ENCODE peak calls at places on chromosomes 3 and 15, in four cellular contexts. One of them, this sample, is unnamed.

GRCh38 chr3:10140996-10141546 is 507 bp upstream of the VHL start:
- DNase-seq in AG04449: no peak
- DNase-seq in CD8-positive, alpha-beta T cell: no peak
- DNase-seq in Peyer's patch: no peak
- DNase-seq in this sample: no peak

GRCh38 chr3:188349963-188350332 is 196.0 kb downstream of the LPP start:
- DNase-seq in AG04449: no peak
- DNase-seq in CD8-positive, alpha-beta T cell: no peak
- DNase-seq in Peyer's patch: no peak
- DNase-seq in this sample: no peak

GRCh38 chr3:56624725-56625124 is 58.3 kb downstream of the TASOR start:
- DNase-seq in Peyer's patch: no peak
- DNase-seq in CD8-positive, alpha-beta T cell: no peak
- DNase-seq in AG04449: peak
- DNase-seq in this sample: no peak

GRCh38 chr3:20575153-20575552 is 389.1 kb upstream of the SGO1 start:
- DNase-seq in Peyer's patch: no peak
- DNase-seq in CD8-positive, alpha-beta T cell: no peak
- DNase-seq in AG04449: peak
- DNase-seq in this sample: no peak

GRCh38 chr3:49469037-49469875 is 811 bp upstream of the DAG1 start:
- DNase-seq in Peyer's patch: no peak
- DNase-seq in AG04449: no peak
- DNase-seq in CD8-positive, alpha-beta T cell: no peak
- DNase-seq in this sample: peak

GRCh38 chr3:82178291-82178690 is 416.8 kb upstream of the GBE1 start:
- DNase-seq in Peyer's patch: no peak
- DNase-seq in CD8-positive, alpha-beta T cell: no peak
- DNase-seq in AG04449: no peak
- DNase-seq in this sample: no peak

GRCh38 chr3:152151216-152151874 is 117.4 kb upstream of the MBNL1 start:
- DNase-seq in AG04449: no peak
- DNase-seq in CD8-positive, alpha-beta T cell: no peak
- DNase-seq in Peyer's patch: no peak
- DNase-seq in this sample: no peak

GRCh38 chr15:60555814-60556213 is 76.9 kb upstream of the ICE2 start:
- DNase-seq in Peyer's patch: no peak
- DNase-seq in AG04449: no peak
- DNase-seq in CD8-positive, alpha-beta T cell: no peak
- DNase-seq in this sample: no peak

GRCh38 chr15:56040081-56041035 is 46.9 kb upstream of the NEDD4 start:
- DNase-seq in Peyer's patch: no peak
- DNase-seq in AG04449: peak
- DNase-seq in CD8-positive, alpha-beta T cell: no peak
- DNase-seq in this sample: no peak

GRCh38 chr3:37463163-37463562 is 288.8 kb upstream of the LRRFIP2 start:
- DNase-seq in AG04449: no peak
- DNase-seq in Peyer's patch: no peak
- DNase-seq in CD8-positive, alpha-beta T cell: no peak
- DNase-seq in this sample: no peak

GRCh38 chr15:80264031-80264430 is 12.0 kb upstream of the CTXND1 start:
- DNase-seq in CD8-positive, alpha-beta T cell: no peak
- DNase-seq in Peyer's patch: no peak
- DNase-seq in AG04449: no peak
- DNase-seq in this sample: no peak

GRCh38 chr15:64688770-64689169 is 86.6 kb downstream of the RBPMS2 start:
- DNase-seq in AG04449: no peak
- DNase-seq in CD8-positive, alpha-beta T cell: no peak
- DNase-seq in Peyer's patch: no peak
- DNase-seq in this sample: no peak

GRCh38 chr15:64690008-64690407 is 85.4 kb downstream of the RBPMS2 start:
- DNase-seq in Peyer's patch: no peak
- DNase-seq in CD8-positive, alpha-beta T cell: no peak
- DNase-seq in AG04449: no peak
- DNase-seq in this sample: no peak

GRCh38 chr15:64692166-64692565 is 83.2 kb downstream of the RBPMS2 start:
- DNase-seq in Peyer's patch: no peak
- DNase-seq in CD8-positive, alpha-beta T cell: no peak
- DNase-seq in AG04449: no peak
- DNase-seq in this sample: no peak

GRCh38 chr15:64693134-64693533 is 82.3 kb downstream of the RBPMS2 start:
- DNase-seq in CD8-positive, alpha-beta T cell: no peak
- DNase-seq in AG04449: peak
- DNase-seq in Peyer's patch: no peak
- DNase-seq in this sample: peak

DNA sequence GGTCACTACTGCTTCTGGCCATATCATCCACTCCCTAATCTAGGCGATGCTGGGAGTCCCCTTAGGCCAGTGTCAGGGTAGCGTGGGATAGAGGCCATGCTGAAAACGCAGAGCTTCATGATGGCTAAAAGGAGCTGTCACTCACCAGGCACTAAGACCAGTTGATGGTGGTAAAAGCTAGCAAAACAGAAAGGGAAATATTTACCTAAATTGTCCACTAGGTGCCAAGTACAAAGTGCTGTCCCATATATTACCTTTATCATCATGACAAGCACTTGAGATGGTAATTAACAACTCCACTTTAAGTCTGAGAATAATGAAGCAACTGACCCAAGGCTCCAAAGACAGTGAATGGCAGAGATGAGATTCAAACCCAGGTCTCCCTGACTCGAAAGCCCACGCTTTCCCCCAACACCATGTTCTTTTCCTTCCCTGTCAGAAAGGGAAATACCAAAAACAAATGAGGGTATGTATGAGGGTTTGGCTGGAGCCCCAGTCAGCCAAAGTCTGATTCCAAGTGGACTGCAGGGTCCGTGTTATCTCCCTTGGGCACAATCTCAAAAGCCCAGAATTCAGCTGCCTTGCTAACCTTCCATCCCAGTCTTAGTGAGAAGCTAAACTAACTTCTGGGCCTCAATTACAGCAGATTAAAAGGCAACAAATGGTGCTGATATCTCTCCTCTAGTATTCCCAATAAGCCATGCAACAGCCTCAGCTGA is 84.7 kb downstream of the RBPMS2 start:
- DNase-seq in Peyer's patch: no peak
- DNase-seq in AG04449: no peak
- DNase-seq in CD8-positive, alpha-beta T cell: no peak
- DNase-seq in this sample: no peak
- TF ChIP-seq CTCF in Peyer's patch: peak
- TF ChIP-seq CTCF in AG04449: no peak
- TF ChIP-seq CTCF in CD8-positive, alpha-beta T cell: no peak
- TF ChIP-seq CTCF in this sample: no peak

DNA sequence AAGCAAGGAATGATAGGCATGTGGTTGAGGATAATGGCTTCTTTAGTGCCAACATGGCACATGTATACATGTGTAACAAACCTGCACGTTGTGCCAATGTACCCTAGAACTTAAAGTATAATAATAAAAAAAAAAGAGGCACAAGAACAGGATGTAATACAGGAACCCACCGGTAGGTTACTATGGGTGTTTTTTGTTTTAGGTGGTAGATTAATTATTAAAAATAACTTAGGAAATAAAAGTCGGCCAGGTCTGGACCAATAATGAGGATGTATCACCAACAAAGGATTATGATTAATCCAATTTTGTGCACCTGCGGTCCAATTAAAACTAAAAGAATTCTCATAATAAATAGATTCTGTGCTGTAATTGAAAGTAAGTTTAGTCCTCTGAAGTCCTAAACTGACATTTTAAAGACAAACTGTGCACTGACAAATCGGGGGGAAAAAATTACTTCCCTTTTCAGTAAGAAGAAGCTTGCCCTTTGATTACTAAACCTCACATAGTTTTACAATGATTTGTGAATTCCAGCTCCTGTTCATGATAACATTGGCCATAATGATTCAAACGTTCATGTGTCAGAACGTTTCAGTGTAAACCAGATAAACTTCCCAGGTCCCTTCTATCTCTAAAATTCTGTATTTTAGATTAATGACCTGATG is 62.2 kb downstream of the CASR start:
- DNase-seq in CD8-positive, alpha-beta T cell: no peak
- DNase-seq in Peyer's patch: no peak
- DNase-seq in AG04449: no peak
- DNase-seq in this sample: no peak
- H3K4me3 ChIP-seq in CD8-positive, alpha-beta T cell: no peak
- H3K4me3 ChIP-seq in Peyer's patch: peak
- H3K4me3 ChIP-seq in AG04449: no peak
- H3K4me3 ChIP-seq in this sample: no peak

DNA sequence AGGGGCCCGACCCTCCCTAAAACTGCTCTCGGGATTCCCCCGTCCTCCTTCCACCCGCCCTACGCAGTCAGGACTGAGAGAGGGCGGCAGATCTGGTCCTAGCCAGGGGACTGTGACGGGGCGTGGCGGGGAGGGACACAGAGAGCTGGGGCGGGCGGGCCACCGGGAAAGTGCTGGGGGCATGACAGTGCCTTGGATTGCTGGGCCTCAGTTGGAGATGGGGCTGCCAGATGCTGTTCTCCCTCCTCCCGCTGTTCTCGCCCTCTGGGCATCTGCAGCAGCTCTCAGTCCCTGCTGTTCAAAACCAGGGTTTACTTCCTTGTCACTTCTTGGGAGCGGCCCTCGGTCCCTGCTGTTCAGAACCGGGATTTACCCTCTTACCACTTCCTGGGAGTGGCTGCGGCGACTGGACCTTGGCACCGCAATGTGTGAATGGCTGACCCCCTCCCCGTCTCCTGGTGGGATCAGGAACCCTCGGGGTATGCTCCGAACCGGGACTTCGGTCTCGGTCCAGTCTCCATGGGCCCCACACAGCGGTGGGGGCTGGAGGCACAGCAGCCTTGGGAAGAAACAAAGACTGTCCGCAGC is 1.8 kb upstream of the RPP25 start:
- DNase-seq in AG04449: no peak
- DNase-seq in CD8-positive, alpha-beta T cell: no peak
- DNase-seq in Peyer's patch: peak
- DNase-seq in this sample: peak
- TF ChIP-seq CTCF in AG04449: no peak
- TF ChIP-seq CTCF in CD8-positive, alpha-beta T cell: no peak
- TF ChIP-seq CTCF in Peyer's patch: peak
- TF ChIP-seq CTCF in this sample: peak

GRCh38 chr15:76947454-76947853 is 15.9 kb downstream of the RCN2 start:
- DNase-seq in Peyer's patch: no peak
- DNase-seq in CD8-positive, alpha-beta T cell: no peak
- DNase-seq in AG04449: no peak
- DNase-seq in this sample: no peak
- H3K4me3 ChIP-seq in Peyer's patch: no peak
- H3K4me3 ChIP-seq in CD8-positive, alpha-beta T cell: no peak
- H3K4me3 ChIP-seq in AG04449: no peak
- H3K4me3 ChIP-seq in this sample: no peak

DNA sequence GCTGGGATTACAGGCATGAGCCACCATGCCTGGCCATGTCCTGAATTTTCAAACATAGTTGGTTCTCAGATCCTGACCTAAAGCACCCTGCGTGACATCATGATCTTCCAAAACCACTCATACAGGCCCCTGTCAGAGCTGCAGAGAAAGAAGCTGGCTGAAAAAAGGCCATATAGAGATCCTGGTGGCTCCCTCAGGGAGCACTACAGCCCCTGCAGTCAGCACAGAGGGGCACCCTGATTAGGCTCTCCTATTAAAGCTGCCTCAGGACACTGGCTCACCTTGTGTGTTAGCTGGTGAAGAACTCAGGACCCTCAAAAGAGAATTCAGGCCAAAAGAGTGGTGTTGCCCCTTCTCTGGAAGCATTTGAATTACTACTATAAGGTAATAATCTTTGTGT is 249.7 kb upstream of the MCTP2 start:
- DNase-seq in AG04449: no peak
- DNase-seq in Peyer's patch: no peak
- DNase-seq in CD8-positive, alpha-beta T cell: no peak
- DNase-seq in this sample: no peak
- TF ChIP-seq CTCF in AG04449: no peak
- TF ChIP-seq CTCF in Peyer's patch: no peak
- TF ChIP-seq CTCF in CD8-positive, alpha-beta T cell: no peak
- TF ChIP-seq CTCF in this sample: no peak

DNA sequence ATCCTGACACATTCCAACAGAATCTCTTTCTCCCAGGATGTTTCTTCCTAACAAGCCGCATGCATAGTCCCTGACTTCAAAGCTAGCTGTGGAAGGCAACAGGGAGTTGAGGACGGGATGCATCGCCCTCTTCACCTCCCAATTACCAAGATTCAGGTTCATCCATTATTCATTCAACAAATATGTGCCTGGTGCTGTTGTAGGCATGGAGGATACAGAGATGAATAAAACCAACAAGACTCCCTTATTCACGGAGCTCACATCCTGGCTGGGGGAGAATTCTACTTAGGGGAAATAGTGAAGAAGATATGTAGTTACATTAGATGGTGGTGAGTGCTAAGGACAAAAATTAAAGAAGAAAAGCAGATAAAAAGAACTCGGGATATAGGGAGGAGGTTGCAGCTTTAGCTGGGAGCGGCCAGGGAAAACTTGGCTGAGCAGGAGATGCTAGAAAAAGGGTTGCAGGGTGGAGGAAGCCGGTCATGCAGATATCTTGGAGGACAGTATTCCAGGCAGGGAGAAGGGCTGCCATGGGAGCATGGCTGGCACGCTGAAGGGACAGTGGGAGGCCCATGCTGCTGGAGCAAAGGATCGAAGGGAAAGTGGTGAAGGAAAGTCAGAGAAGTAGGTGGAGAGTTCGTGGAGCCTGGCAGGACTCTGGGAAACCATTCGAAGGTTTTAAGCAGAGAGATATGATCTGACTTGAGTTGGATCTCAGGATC is 5.0 kb downstream of the ITGB5 start:
- DNase-seq in CD8-positive, alpha-beta T cell: no peak
- DNase-seq in Peyer's patch: no peak
- DNase-seq in AG04449: no peak
- DNase-seq in this sample: no peak
- H3K4me3 ChIP-seq in CD8-positive, alpha-beta T cell: no peak
- H3K4me3 ChIP-seq in Peyer's patch: no peak
- H3K4me3 ChIP-seq in AG04449: no peak
- H3K4me3 ChIP-seq in this sample: no peak

GRCh38 chr15:34682673-34683072 is 72.1 kb downstream of the GJD2 start:
- DNase-seq in CD8-positive, alpha-beta T cell: no peak
- DNase-seq in AG04449: no peak
- DNase-seq in Peyer's patch: no peak
- DNase-seq in this sample: no peak
- TF ChIP-seq CTCF in CD8-positive, alpha-beta T cell: no peak
- TF ChIP-seq CTCF in AG04449: no peak
- TF ChIP-seq CTCF in Peyer's patch: no peak
- TF ChIP-seq CTCF in this sample: no peak

DNA sequence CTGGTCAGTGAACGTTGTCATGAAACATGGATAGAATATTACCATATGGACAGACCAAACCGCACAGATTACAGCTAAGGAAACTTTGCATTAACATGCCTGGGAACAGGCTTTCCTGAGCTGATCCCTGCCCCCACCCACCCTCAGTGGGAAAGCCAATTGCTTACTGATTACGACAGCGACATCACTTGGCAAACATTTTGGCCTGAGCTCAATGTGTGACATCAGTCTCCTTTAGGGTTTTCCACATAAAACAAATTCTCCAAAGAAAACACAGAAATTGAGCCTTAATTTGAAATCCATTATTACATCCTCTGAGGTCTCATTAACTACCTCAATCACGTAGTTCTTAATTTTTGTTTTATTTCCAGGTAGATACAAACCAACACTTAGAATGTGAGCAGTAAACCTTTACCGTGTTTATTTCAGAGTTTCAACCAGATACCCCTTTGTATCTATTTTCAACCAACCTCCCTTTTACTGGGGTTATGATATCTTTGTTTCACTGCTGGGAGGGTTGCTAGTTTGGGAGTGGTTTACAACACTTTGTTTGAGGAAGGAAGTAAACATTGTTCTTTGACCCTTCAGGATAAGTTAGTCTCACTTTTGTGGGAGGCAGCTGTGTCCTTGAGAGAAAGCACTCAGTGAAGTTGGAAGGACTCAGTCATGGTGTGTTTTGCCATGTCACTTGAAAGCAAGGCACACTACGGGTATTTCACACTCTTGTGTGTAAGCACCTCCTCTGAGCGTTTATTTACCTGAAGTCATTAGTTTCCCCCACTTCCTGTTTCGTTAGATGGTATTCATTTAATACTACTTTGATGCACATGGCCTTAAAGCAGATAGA is 103.1 kb downstream of the CMSS1 start:
- DNase-seq in AG04449: no peak
- DNase-seq in Peyer's patch: peak
- DNase-seq in CD8-positive, alpha-beta T cell: no peak
- DNase-seq in this sample: peak
- H3K4me3 ChIP-seq in AG04449: no peak
- H3K4me3 ChIP-seq in Peyer's patch: no peak
- H3K4me3 ChIP-seq in CD8-positive, alpha-beta T cell: no peak
- H3K4me3 ChIP-seq in this sample: no peak

This sample was measured in mucosa of descending colon.